ENCODE peak calls at places on chromosomes 1 and 21, in six cellular contexts. L is Panc1, W is HL-60, J is transverse colon, D is GM23248, V is cardiac muscle cell. C is an unnamed sample.

GRCh38 chr1:164772635-164773034 is 213.7 kb downstream of the PBX1 start:
- DNase-seq in L (no peak), W (no peak), J (peak), D (peak), V (peak), C (no peak)

GRCh38 chr1:88286716-88287115 is 397.4 kb upstream of the PKN2 start:
- DNase-seq in L (no peak), W (no peak), J (no peak), D (no peak), V (no peak), C (no peak)

GRCh38 chr1:116990612-116991151 is 10.9 kb upstream of the CD101 start:
- DNase-seq in L (no peak), W (peak), J (peak), D (peak), V (no peak), C (no peak)

GRCh38 chr1:41396084-41396483 is 34.9 kb downstream of the FOXO6 start:
- DNase-seq in L (no peak), W (no peak), J (no peak), D (no peak), V (no peak), C (no peak)

GRCh38 chr1:162854245-162854860 is 6.6 kb downstream of the CCDC190 start:
- DNase-seq in L (no peak), W (peak), J (peak), D (peak), V (peak), C (peak)

GRCh38 chr1:234125283-234125682 is 220.8 kb downstream of the SLC35F3 start:
- DNase-seq in L (no peak), W (peak), J (peak), D (peak), V (peak), C (no peak)

GRCh38 chr1:93770640-93771039 is 89.0 kb upstream of the BCAR3 start:
- DNase-seq in L (no peak), W (no peak), J (no peak), D (peak), V (peak), C (no peak)

GRCh38 chr1:38047603-38048146 is 1.1 kb upstream of the POU3F1 start:
- DNase-seq in L (no peak), W (no peak), J (no peak), D (peak), V (peak), C (no peak)

GRCh38 chr21:37227071-37228002 is 39.8 kb downstream of the VPS26C start:
- DNase-seq in L (no peak), W (no peak), J (no peak), D (no peak), V (no peak), C (no peak)

GRCh38 chr1:37323486-37324377 is 150.6 kb upstream of the ZC3H12A start:
- DNase-seq in L (peak), W (peak), J (no peak), D (no peak), V (no peak), C (no peak)

GRCh38 chr1:21042920-21043605 is 133.6 kb downstream of the EIF4G3 start:
- DNase-seq in L (no peak), W (no peak), J (no peak), D (peak), V (no peak), C (no peak)

GRCh38 chr1:222618001-222618879 is at the start of gene MIA3:
- DNase-seq in L (no peak), W (peak), J (peak), D (peak), V (peak), C (peak)

GRCh38 chr1:234944439-234945369 is 183.9 kb downstream of the TOMM20 start:
- DNase-seq in L (no peak), W (peak), J (no peak), D (no peak), V (no peak), C (no peak)

GRCh38 chr1:192958871-192959270 is 100.3 kb downstream of the UCHL5 start:
- DNase-seq in L (no peak), W (no peak), J (no peak), D (peak), V (no peak), C (no peak)

GRCh38 chr1:198175418-198176170 is 18.8 kb downstream of the NEK7 start:
- DNase-seq in L (no peak), W (no peak), J (no peak), D (peak), V (no peak), C (no peak)

GRCh38 chr1:38059632-38060286 is 13.2 kb upstream of the POU3F1 start:
- DNase-seq in L (no peak), W (no peak), J (no peak), D (no peak), V (no peak), C (no peak)

GRCh38 chr1:8816831-8817412 is 518 bp downstream of the RERE start:
- DNase-seq in L (no peak), W (peak), J (peak), D (peak), V (peak), C (peak)

GRCh38 chr1:205963756-205964155 is 20.5 kb upstream of the SLC26A9 start:
- DNase-seq in L (no peak), W (no peak), J (no peak), D (no peak), V (no peak), C (no peak)

GRCh38 chr21:41965447-41966340 is 11.9 kb upstream of the C2CD2 start:
- DNase-seq in L (no peak), W (no peak), J (no peak), D (no peak), V (no peak), C (no peak)

GRCh38 chr1:1938276-1938573 is 19.1 kb upstream of the TMEM52 start:
- DNase-seq in L (no peak), W (no peak), J (no peak), D (no peak), V (no peak), C (no peak)

GRCh38 chr1:7962011-7962335 is 462 bp downstream of the PARK7 start:
- DNase-seq in L (no peak), W (no peak), J (no peak), D (no peak), V (no peak), C (no peak)

GRCh38 chr1:35569956-35570355 is 3.2 kb upstream of the TFAP2E start:
- DNase-seq in L (no peak), W (no peak), J (no peak), D (peak), V (no peak), C (no peak)

GRCh38 chr1:17215545-17215890 is 10.6 kb downstream of the PADI1 start:
- DNase-seq in L (no peak), W (no peak), J (no peak), D (peak), V (no peak), C (no peak)

GRCh38 chr1:68459796-68460195 is 10.0 kb upstream of the RPE65 start:
- DNase-seq in L (no peak), W (no peak), J (no peak), D (peak), V (no peak), C (no peak)

GRCh38 chr1:27145934-27146354 is 9.0 kb downstream of the SLC9A1 start:
- DNase-seq in L (no peak), W (no peak), J (no peak), D (peak), V (no peak), C (no peak)

GRCh38 chr1:192654607-192655389 is 18.9 kb downstream of the RGS13 start:
- DNase-seq in L (peak), W (no peak), J (no peak), D (peak), V (no peak), C (no peak)

GRCh38 chr1:59703918-59704378 is 110.8 kb upstream of the HOOK1 start:
- DNase-seq in L (no peak), W (no peak), J (no peak), D (no peak), V (no peak), C (no peak)

GRCh38 chr1:78672428-78672827 is 22.8 kb downstream of the IFI44 start:
- DNase-seq in L (no peak), W (no peak), J (no peak), D (no peak), V (no peak), C (no peak)

GRCh38 chr1:2273401-2274090 is 45.4 kb downstream of the SKI start:
- DNase-seq in L (no peak), W (no peak), J (no peak), D (no peak), V (no peak), C (no peak)

GRCh38 chr1:85801520-85801919 is 93.3 kb upstream of the ZNHIT6 start:
- DNase-seq in L (peak), W (no peak), J (no peak), D (peak), V (no peak), C (no peak)

GRCh38 chr21:17793675-17794123 is 25.5 kb downstream of the C21orf91 start:
- DNase-seq in L (no peak), W (no peak), J (no peak), D (peak), V (no peak), C (no peak)

GRCh38 chr21:45164124-45164511 is 89.7 kb downstream of the ADARB1 start:
- DNase-seq in L (no peak), W (no peak), J (no peak), D (no peak), V (no peak), C (no peak)

GRCh38 chr1:230342019-230342418 is 84.1 kb downstream of the PGBD5 start:
- DNase-seq in L (no peak), W (no peak), J (no peak), D (peak), V (no peak), C (no peak)

GRCh38 chr1:52899445-52899894 is 22.1 kb downstream of the ECHDC2 start:
- DNase-seq in L (no peak), W (peak), J (no peak), D (no peak), V (no peak), C (no peak)

GRCh38 chr21:27674037-27674436 is 707.1 kb upstream of the ADAMTS5 start:
- DNase-seq in L (no peak), W (no peak), J (no peak), D (peak), V (no peak), C (no peak)

GRCh38 chr1:101183388-101183699 is 53.5 kb upstream of the S1PR1 start:
- DNase-seq in L (no peak), W (no peak), J (no peak), D (no peak), V (peak), C (no peak)

GRCh38 chr1:62833529-62833928 is 49.6 kb downstream of the ATG4C start:
- DNase-seq in L (no peak), W (no peak), J (no peak), D (no peak), V (no peak), C (no peak)

GRCh38 chr1:44661786-44662682 is 12.2 kb downstream of the TMEM53 start:
- DNase-seq in L (no peak), W (no peak), J (no peak), D (no peak), V (no peak), C (no peak)

GRCh38 chr1:174990382-174990999 is 9.3 kb upstream of the CACYBP start:
- DNase-seq in L (peak), W (no peak), J (no peak), D (peak), V (no peak), C (no peak)
- H3K27ac ChIP-seq in L (peak), W (peak), J (peak), D (peak), V (no peak), C (peak)

GRCh38 chr1:167431909-167432650 is 86.2 kb downstream of the CD247 start:
- DNase-seq in L (no peak), W (no peak), J (no peak), D (no peak), V (no peak), C (no peak)
- H3K27ac ChIP-seq in L (no peak), W (no peak), J (no peak), D (no peak), V (peak), C (no peak)

DNA sequence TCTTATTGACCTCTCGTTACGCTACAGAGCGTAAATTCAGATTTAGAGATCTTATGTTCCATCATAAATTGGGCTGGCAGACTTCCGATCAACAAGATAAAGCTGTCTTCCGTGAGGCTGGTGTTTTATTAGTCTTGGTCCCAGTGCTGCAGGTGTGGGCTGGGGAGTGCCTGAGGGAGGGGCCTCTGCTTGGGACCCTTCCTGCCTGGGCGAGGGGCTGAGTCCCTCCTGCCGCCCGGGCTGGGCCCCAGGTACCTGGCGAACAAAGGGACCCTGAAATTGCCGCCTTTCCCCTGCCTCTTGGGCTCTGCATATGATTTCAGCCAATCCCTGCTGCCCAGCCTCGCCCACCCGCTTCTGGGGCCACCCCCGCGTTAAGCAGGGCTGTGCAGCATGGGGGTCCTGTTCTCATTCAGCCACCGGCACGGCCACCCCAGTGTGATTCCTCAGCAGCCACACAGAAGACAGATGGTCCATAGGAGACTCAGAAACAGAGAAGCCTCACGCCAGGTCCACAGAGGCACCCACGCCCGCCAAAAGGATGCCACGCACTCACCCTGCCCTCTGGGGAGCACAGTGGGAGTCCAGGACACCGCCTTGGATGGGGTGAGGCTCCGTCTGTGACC is 6.1 kb upstream of the SAMD11 start:
- DNase-seq in L (no peak), W (no peak), J (no peak), D (no peak), V (no peak), C (no peak)
- H3K27ac ChIP-seq in L (peak), W (no peak), J (no peak), D (no peak), V (no peak), C (no peak)

DNA sequence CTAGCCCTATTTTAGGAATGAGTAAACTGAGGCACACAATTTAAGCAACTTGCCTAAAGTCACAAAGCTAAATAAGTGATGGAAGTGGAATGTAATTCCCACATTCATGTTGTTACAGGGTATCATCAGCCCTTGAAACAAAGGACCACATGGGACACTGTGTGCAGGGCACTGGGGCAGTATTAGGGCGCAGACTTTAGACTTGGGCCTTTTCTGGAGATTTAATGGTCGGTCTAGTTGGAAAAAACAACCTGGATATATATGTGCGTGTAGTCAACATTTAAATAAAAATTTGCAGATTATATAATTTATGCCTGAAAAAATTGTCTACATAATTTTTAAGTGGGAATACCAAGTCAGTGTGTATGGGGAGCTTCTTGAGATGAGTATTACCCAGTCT is 1.5 kb downstream of the KDM1A start:
- DNase-seq in L (no peak), W (no peak), J (no peak), D (peak), V (no peak), C (no peak)
- H3K27ac ChIP-seq in L (peak), W (no peak), J (peak), D (peak), V (peak), C (no peak)

DNA sequence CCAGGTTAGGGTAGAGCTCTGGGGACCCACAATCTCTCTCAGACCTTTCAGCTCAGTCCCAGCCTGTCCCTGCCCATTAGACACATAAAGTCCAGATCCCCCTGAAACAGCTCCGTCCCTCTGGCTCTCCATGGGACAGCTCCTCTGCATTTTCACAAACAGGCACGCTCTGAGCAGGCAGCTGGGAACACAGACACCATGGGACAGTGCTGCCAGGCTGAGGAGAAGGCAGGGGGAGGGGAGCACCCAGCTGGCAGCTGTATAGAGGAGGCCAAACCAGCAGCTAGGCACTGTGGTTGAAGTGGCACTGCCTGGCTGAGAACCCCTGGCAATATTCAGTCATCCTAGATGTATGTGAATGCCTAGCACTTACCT is 2.0 kb downstream of the TMEM63A start:
- DNase-seq in L (no peak), W (no peak), J (peak), D (no peak), V (no peak), C (no peak)
- H3K27ac ChIP-seq in L (no peak), W (peak), J (peak), D (no peak), V (no peak), C (peak)

C was measured in CD8-positive, alpha-beta T cell.